ENCODE peak calls at places on chromosomes 12 and 14, in four cellular contexts. One of them, this sample, is unnamed.
A peak's percentile ranks its signal among the peaks of the same experiment; 100 is the strongest.

GRCh38 chr14:22491683-22492483 is 97.1 kb downstream of the DAD1 start:
- DNase-seq in IMR-90: no peak
- DNase-seq in H9: no peak
- DNase-seq in mesendoderm: no peak
- DNase-seq in this sample: no peak

GRCh38 chr12:62802981-62803380 is 132.0 kb downstream of the PPM1H start:
- DNase-seq in IMR-90: peak; percentile 37
- DNase-seq in H9: no peak
- DNase-seq in mesendoderm: peak; percentile 57
- DNase-seq in this sample: no peak

GRCh38 chr12:70645494-70646317 is 8.5 kb upstream of the PTPRB start:
- DNase-seq in IMR-90: peak; percentile 85
- DNase-seq in H9: peak; percentile 57
- DNase-seq in mesendoderm: peak; percentile 65
- DNase-seq in this sample: no peak

GRCh38 chr14:92677087-92677668 is 71.2 kb downstream of the LGMN start:
- DNase-seq in IMR-90: no peak
- DNase-seq in H9: no peak
- DNase-seq in mesendoderm: no peak
- DNase-seq in this sample: no peak

GRCh38 chr14:50040401-50040775 is 76.0 kb downstream of the VCPKMT start:
- DNase-seq in IMR-90: peak; percentile 86
- DNase-seq in H9: no peak
- DNase-seq in mesendoderm: peak; percentile 55
- DNase-seq in this sample: no peak

GRCh38 chr14:92458136-92458958 is 55.2 kb upstream of the RIN3 start:
- DNase-seq in IMR-90: no peak
- DNase-seq in H9: no peak
- DNase-seq in mesendoderm: no peak
- DNase-seq in this sample: no peak

GRCh38 chr12:93062100-93062419 is 133.0 kb upstream of the EEA1 start:
- DNase-seq in IMR-90: no peak
- DNase-seq in H9: no peak
- DNase-seq in mesendoderm: no peak
- DNase-seq in this sample: no peak

GRCh38 chr14:87304404-87304803 is 688.6 kb downstream of the GALC start:
- DNase-seq in IMR-90: no peak
- DNase-seq in H9: no peak
- DNase-seq in mesendoderm: no peak
- DNase-seq in this sample: no peak

GRCh38 chr14:55807059-55807499 is 227.1 kb downstream of the KTN1 start:
- DNase-seq in IMR-90: peak; percentile 80
- DNase-seq in H9: no peak
- DNase-seq in mesendoderm: no peak
- DNase-seq in this sample: no peak

GRCh38 chr14:100878271-100879146 is 25.0 kb downstream of the RTL1 start:
- DNase-seq in IMR-90: no peak
- DNase-seq in H9: no peak
- DNase-seq in mesendoderm: no peak
- DNase-seq in this sample: no peak

GRCh38 chr12:7661741-7662140 is 4.0 kb downstream of the APOBEC1 start:
- DNase-seq in IMR-90: no peak
- DNase-seq in H9: no peak
- DNase-seq in mesendoderm: no peak
- DNase-seq in this sample: no peak

GRCh38 chr14:65356327-65356836 is 56.1 kb upstream of the FUT8 start:
- DNase-seq in IMR-90: peak; percentile 92
- DNase-seq in H9: peak; percentile 77
- DNase-seq in mesendoderm: peak; percentile 87
- DNase-seq in this sample: no peak

GRCh38 chr12:54047964-54048303 is 5.7 kb upstream of the HOXC4 start:
- DNase-seq in IMR-90: no peak
- DNase-seq in H9: no peak
- DNase-seq in mesendoderm: no peak
- DNase-seq in this sample: no peak
- H4K5ac ChIP-seq in IMR-90: no peak overlapping the region
- H4K5ac ChIP-seq in H9: no peak overlapping the region
- H4K5ac ChIP-seq in mesendoderm: no peak overlapping the region
- H4K5ac ChIP-seq in this sample: no peak overlapping the region

GRCh38 chr12:31781894-31782540 is 53.2 kb upstream of the AMN1 start:
- DNase-seq in IMR-90: no peak
- DNase-seq in H9: peak; percentile 52
- DNase-seq in mesendoderm: no peak
- DNase-seq in this sample: no peak

GRCh38 chr12:31783996-31784645 is 55.3 kb upstream of the AMN1 start:
- DNase-seq in IMR-90: no peak
- DNase-seq in H9: no peak
- DNase-seq in mesendoderm: no peak
- DNase-seq in this sample: no peak

GRCh38 chr12:31780096-31780495 is 51.3 kb upstream of the AMN1 start:
- DNase-seq in IMR-90: no peak
- DNase-seq in H9: no peak
- DNase-seq in mesendoderm: no peak
- DNase-seq in this sample: no peak

GRCh38 chr12:31790759-31791158 is 61.9 kb upstream of the AMN1 start:
- DNase-seq in IMR-90: no peak
- DNase-seq in H9: no peak
- DNase-seq in mesendoderm: no peak
- DNase-seq in this sample: no peak

DNA sequence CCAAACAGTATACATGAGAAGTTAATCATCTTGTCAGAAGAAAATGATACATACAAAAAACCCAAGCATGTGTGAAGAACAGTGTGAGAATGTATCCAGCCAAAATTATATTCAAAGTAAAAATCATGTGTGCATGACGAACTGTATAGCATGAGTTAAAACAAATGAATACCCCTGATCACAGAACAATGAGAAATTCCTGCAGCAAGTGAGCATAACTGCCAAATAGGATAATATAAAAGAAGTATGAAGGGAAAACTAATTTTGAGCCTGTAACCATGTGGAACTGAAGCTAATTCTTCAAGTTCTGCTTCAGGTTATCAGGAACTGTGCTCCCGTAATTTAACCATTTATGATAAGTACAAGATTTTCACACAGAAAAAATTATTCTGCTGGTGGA is 56.5 kb upstream of the AMN1 start:
- DNase-seq in IMR-90: no peak
- DNase-seq in H9: no peak
- DNase-seq in mesendoderm: no peak
- DNase-seq in this sample: no peak
- H4K5ac ChIP-seq in IMR-90: no peak overlapping the region
- H4K5ac ChIP-seq in H9: no peak overlapping the region
- H4K5ac ChIP-seq in mesendoderm: no peak overlapping the region
- H4K5ac ChIP-seq in this sample: no peak overlapping the region

DNA sequence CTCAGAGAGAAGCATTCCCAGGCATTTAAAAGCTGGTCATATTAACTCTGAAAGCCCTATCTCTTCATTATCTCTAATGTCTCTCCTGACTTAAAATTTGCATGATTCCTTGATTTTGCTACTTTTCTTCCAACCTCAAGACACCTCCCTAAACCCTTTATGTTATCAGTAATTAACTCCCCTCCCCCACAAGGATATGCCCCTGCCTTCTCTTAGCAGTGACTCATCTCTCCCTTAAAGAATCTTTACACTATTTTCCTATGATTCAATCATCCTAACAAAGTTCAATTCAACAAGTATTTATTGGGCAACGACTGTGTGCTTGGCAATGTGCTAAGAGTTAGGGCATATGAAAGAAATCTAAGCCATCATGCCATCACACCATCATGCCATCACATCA is 80.1 kb downstream of the ANO2 start:
- DNase-seq in IMR-90: no peak
- DNase-seq in H9: no peak
- DNase-seq in mesendoderm: peak; percentile 15
- DNase-seq in this sample: no peak
- H4K5ac ChIP-seq in IMR-90: no peak overlapping the region
- H4K5ac ChIP-seq in H9: no peak overlapping the region
- H4K5ac ChIP-seq in mesendoderm: no peak overlapping the region
- H4K5ac ChIP-seq in this sample: no peak overlapping the region

GRCh38 chr12:84637926-84638325 is 274.7 kb downstream of the SLC6A15 start:
- DNase-seq in IMR-90: peak; percentile 45
- DNase-seq in H9: no peak
- DNase-seq in mesendoderm: peak; percentile 46
- DNase-seq in this sample: no peak

GRCh38 chr12:84634526-84634925 is 278.1 kb downstream of the SLC6A15 start:
- DNase-seq in IMR-90: no peak
- DNase-seq in H9: no peak
- DNase-seq in mesendoderm: no peak
- DNase-seq in this sample: no peak

GRCh38 chr12:84632556-84632955 is 280.0 kb downstream of the SLC6A15 start:
- DNase-seq in IMR-90: no peak
- DNase-seq in H9: no peak
- DNase-seq in mesendoderm: peak; percentile 37
- DNase-seq in this sample: no peak

GRCh38 chr12:84638811-84639368 is 273.7 kb downstream of the SLC6A15 start:
- DNase-seq in IMR-90: peak; percentile 36
- DNase-seq in H9: no peak
- DNase-seq in mesendoderm: no peak
- DNase-seq in this sample: no peak

GRCh38 chr12:84636801-84637285 is 275.8 kb downstream of the SLC6A15 start:
- DNase-seq in IMR-90: peak; percentile 47
- DNase-seq in H9: no peak
- DNase-seq in mesendoderm: peak; percentile 74
- DNase-seq in this sample: no peak
- H4K5ac ChIP-seq in IMR-90: no peak overlapping the region
- H4K5ac ChIP-seq in H9: no peak overlapping the region
- H4K5ac ChIP-seq in mesendoderm: no peak overlapping the region
- H4K5ac ChIP-seq in this sample: no peak overlapping the region

DNA sequence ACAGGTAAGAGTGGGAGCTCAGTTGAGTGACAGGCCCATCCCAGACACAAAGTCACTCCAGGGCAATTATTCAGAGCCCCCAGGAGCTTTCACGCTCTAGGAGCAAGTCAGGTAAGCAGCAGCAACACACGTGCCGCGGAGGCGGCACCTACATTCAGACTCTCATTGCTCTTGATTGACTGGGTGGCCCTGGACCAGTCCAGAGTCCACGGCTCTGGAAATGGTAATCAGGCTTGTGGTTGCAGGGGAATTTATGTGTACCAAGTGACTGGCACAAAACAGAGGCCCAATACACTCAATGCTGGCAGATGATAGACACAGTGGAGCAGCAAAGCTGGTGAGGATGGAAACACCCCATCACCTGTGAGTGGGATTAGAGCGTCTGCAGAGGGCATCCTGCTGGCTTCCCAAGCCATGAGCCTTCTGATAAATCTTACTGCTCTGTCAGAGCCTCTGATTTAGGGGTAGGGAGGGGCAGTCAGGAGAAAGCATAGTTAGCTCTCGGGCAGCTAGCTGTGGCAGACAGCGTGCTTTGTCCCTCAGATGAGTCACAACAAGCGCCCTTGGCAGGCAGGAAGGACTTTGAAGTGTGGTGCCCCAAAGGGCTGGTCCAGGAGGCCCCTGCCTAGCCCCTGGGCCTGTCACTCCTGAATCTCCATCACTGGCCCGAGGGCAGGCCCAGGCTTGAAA is 344.7 kb downstream of the CACNA1C start:
- DNase-seq in IMR-90: no peak
- DNase-seq in H9: no peak
- DNase-seq in mesendoderm: no peak
- DNase-seq in this sample: no peak
- H4K5ac ChIP-seq in IMR-90: no peak overlapping the region
- H4K5ac ChIP-seq in H9: no peak overlapping the region
- H4K5ac ChIP-seq in mesendoderm: no peak overlapping the region
- H4K5ac ChIP-seq in this sample: no peak overlapping the region

DNA sequence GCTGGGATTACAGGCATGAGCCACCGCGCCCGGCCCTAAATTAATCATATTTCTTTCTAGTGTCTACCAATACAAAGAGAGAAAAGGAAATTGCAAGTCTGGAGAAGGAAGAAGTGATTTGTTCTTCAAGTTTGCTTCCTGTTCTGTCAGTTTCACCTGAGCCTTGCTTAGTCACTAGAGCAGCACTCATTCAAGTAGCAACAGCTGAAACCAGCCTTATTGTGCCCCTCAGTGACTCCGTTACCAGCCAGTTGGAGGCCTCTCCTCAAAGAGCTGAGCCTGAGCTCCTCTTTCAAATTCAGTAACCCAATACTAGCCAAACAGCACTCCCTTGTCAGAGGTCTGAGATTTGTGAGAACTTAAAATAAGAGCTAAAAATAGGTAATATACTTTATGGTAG is 17.4 kb downstream of the PAWR start:
- DNase-seq in IMR-90: no peak
- DNase-seq in H9: peak; percentile 71
- DNase-seq in mesendoderm: peak; percentile 50
- DNase-seq in this sample: no peak
- H4K5ac ChIP-seq in IMR-90: no peak overlapping the region
- H4K5ac ChIP-seq in H9: no peak overlapping the region
- H4K5ac ChIP-seq in mesendoderm: no peak overlapping the region
- H4K5ac ChIP-seq in this sample: no peak overlapping the region

This sample was measured in H1.